ENCODE peak calls at places on chromosomes 1 and 21, in four cellular contexts. One of them, this sample, is unnamed. For H3K4me1, the result is how much of the 10 kb centered on the place peaks cover.

GRCh38 chr1:49187054-49187453 is 410.4 kb upstream of the BEND5 start:
- DNase-seq in heart left ventricle: no peak
- DNase-seq in OCI-LY7: no peak
- DNase-seq in transverse colon: no peak
- DNase-seq in this sample: no peak

GRCh38 chr1:117753652-117754051 is 147.8 kb downstream of the TENT5C start:
- DNase-seq in heart left ventricle: no peak
- DNase-seq in OCI-LY7: no peak
- DNase-seq in transverse colon: no peak
- DNase-seq in this sample: no peak

GRCh38 chr1:234866007-234866866 is 256.3 kb upstream of the IRF2BP2 start:
- DNase-seq in transverse colon: peak
- DNase-seq in heart left ventricle: peak
- DNase-seq in OCI-LY7: no peak
- DNase-seq in this sample: peak

GRCh38 chr1:3060601-3061551 is 8.1 kb upstream of the PRDM16 start:
- DNase-seq in transverse colon: no peak
- DNase-seq in OCI-LY7: no peak
- DNase-seq in heart left ventricle: no peak
- DNase-seq in this sample: no peak

GRCh38 chr1:224507771-224508523 is 73.3 kb upstream of the WDR26 start:
- DNase-seq in OCI-LY7: no peak
- DNase-seq in heart left ventricle: no peak
- DNase-seq in transverse colon: no peak
- DNase-seq in this sample: no peak

GRCh38 chr1:170853302-170853701 is 82.0 kb upstream of the MROH9 start:
- DNase-seq in OCI-LY7: no peak
- DNase-seq in heart left ventricle: no peak
- DNase-seq in transverse colon: no peak
- DNase-seq in this sample: no peak

GRCh38 chr1:55374801-55375616 is 159.8 kb upstream of the USP24 start:
- DNase-seq in transverse colon: peak
- DNase-seq in heart left ventricle: no peak
- DNase-seq in OCI-LY7: no peak
- DNase-seq in this sample: peak

GRCh38 chr1:35031103-35031452 is 667 bp downstream of the ZMYM6 start:
- DNase-seq in transverse colon: peak
- DNase-seq in OCI-LY7: peak
- DNase-seq in heart left ventricle: no peak
- DNase-seq in this sample: no peak

GRCh38 chr1:226402615-226403521 is 5.0 kb downstream of the PARP1 start:
- DNase-seq in OCI-LY7: no peak
- DNase-seq in transverse colon: no peak
- DNase-seq in heart left ventricle: no peak
- DNase-seq in this sample: no peak

GRCh38 chr1:64514197-64514765 is 44.4 kb downstream of the CACHD1 start:
- DNase-seq in OCI-LY7: no peak
- DNase-seq in transverse colon: no peak
- DNase-seq in heart left ventricle: no peak
- DNase-seq in this sample: no peak

GRCh38 chr1:9687120-9687875 is 35.8 kb downstream of the PIK3CD start:
- DNase-seq in heart left ventricle: peak
- DNase-seq in OCI-LY7: peak
- DNase-seq in transverse colon: peak
- DNase-seq in this sample: no peak

GRCh38 chr1:1437904-1438376 is 2.5 kb downstream of the VWA1 start:
- DNase-seq in transverse colon: peak
- DNase-seq in heart left ventricle: no peak
- DNase-seq in OCI-LY7: no peak
- DNase-seq in this sample: no peak
- H3K4me1 ChIP-seq in transverse colon: under half
- H3K4me1 ChIP-seq in heart left ventricle: under half
- H3K4me1 ChIP-seq in OCI-LY7: under half
- H3K4me1 ChIP-seq in this sample: under half

GRCh38 chr1:67737875-67738274 is 52.9 kb downstream of the GADD45A start:
- DNase-seq in transverse colon: no peak
- DNase-seq in OCI-LY7: no peak
- DNase-seq in heart left ventricle: no peak
- DNase-seq in this sample: no peak
- H3K4me1 ChIP-seq in transverse colon: under half
- H3K4me1 ChIP-seq in OCI-LY7: half or more
- H3K4me1 ChIP-seq in heart left ventricle: under half
- H3K4me1 ChIP-seq in this sample: under half

GRCh38 chr21:36700961-36701911 is 2.3 kb downstream of the SIM2 start:
- DNase-seq in heart left ventricle: peak
- DNase-seq in OCI-LY7: no peak
- DNase-seq in transverse colon: no peak
- DNase-seq in this sample: no peak
- H3K4me1 ChIP-seq in heart left ventricle: under half
- H3K4me1 ChIP-seq in OCI-LY7: under half
- H3K4me1 ChIP-seq in transverse colon: under half
- H3K4me1 ChIP-seq in this sample: under half

DNA sequence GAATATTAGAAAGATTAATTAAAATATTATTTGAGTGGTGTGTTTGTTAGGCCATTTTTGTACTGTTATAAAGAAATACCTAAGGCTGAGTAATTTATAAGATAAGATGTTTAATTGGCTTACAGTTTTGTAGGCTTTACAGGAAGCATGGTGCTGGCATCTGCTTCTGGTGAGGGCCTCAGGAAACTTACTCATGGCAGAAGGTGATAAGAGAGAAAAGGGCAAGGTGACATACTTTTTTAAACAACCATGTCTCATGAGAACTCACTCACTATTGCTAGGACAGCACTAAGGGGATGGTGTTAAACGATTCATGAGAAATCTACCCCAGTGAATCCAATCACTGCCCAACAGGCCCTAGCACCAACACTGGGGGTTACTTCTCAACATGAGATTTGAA is 56.7 kb upstream of the RGS21 start:
- DNase-seq in transverse colon: no peak
- DNase-seq in heart left ventricle: no peak
- DNase-seq in OCI-LY7: no peak
- DNase-seq in this sample: no peak
- H3K4me1 ChIP-seq in transverse colon: under half
- H3K4me1 ChIP-seq in heart left ventricle: under half
- H3K4me1 ChIP-seq in OCI-LY7: under half
- H3K4me1 ChIP-seq in this sample: under half

This sample was measured in gastrocnemius medialis.